ENCODE peak calls at places on chromosomes 12 and 14, in ten cellular contexts. One of them, this sample, is unnamed.

GRCh38 chr12:96652870-96653269 is 163.5 kb downstream of the CFAP54 start:
- DNase-seq in dermis blood vessel endothelial cell: no peak
- DNase-seq in heart left ventricle: no peak
- DNase-seq in amniotic epithelial cell: no peak
- DNase-seq in NCI-H146: no peak
- DNase-seq in brain microvascular endothelial cell: no peak
- DNase-seq in T47D: no peak
- DNase-seq in CD4-positive, alpha-beta T cell: no peak
- DNase-seq in left ventricle myocardium inferior: no peak
- DNase-seq in testis: no peak
- DNase-seq in this sample: no peak

GRCh38 chr14:104390221-104390931 is 189.2 kb upstream of the C14orf180 start:
- DNase-seq in dermis blood vessel endothelial cell: no peak
- DNase-seq in heart left ventricle: peak
- DNase-seq in amniotic epithelial cell: no peak
- DNase-seq in NCI-H146: no peak
- DNase-seq in brain microvascular endothelial cell: no peak
- DNase-seq in T47D: no peak
- DNase-seq in CD4-positive, alpha-beta T cell: no peak
- DNase-seq in left ventricle myocardium inferior: no peak
- DNase-seq in testis: peak
- DNase-seq in this sample: no peak

GRCh38 chr14:50763386-50764007 is 67.5 kb downstream of the NIN start:
- DNase-seq in dermis blood vessel endothelial cell: no peak
- DNase-seq in heart left ventricle: no peak
- DNase-seq in amniotic epithelial cell: peak
- DNase-seq in NCI-H146: no peak
- DNase-seq in brain microvascular endothelial cell: peak
- DNase-seq in T47D: peak
- DNase-seq in CD4-positive, alpha-beta T cell: no peak
- DNase-seq in left ventricle myocardium inferior: no peak
- DNase-seq in testis: no peak
- DNase-seq in this sample: no peak

GRCh38 chr14:24347140-24347539 is 7.3 kb upstream of the RIPK3 start:
- DNase-seq in dermis blood vessel endothelial cell: no peak
- DNase-seq in heart left ventricle: no peak
- DNase-seq in amniotic epithelial cell: no peak
- DNase-seq in NCI-H146: no peak
- DNase-seq in brain microvascular endothelial cell: no peak
- DNase-seq in T47D: no peak
- DNase-seq in CD4-positive, alpha-beta T cell: no peak
- DNase-seq in left ventricle myocardium inferior: no peak
- DNase-seq in testis: no peak
- DNase-seq in this sample: no peak

GRCh38 chr14:30623412-30624131 is 1.5 kb downstream of the SCFD1 start:
- DNase-seq in dermis blood vessel endothelial cell: no peak
- DNase-seq in heart left ventricle: no peak
- DNase-seq in amniotic epithelial cell: no peak
- DNase-seq in NCI-H146: no peak
- DNase-seq in brain microvascular endothelial cell: no peak
- DNase-seq in T47D: no peak
- DNase-seq in CD4-positive, alpha-beta T cell: no peak
- DNase-seq in left ventricle myocardium inferior: no peak
- DNase-seq in testis: no peak
- DNase-seq in this sample: no peak

GRCh38 chr12:26572131-26572530 is 260.9 kb downstream of the ITPR2 start:
- DNase-seq in dermis blood vessel endothelial cell: no peak
- DNase-seq in heart left ventricle: no peak
- DNase-seq in amniotic epithelial cell: peak
- DNase-seq in NCI-H146: no peak
- DNase-seq in brain microvascular endothelial cell: no peak
- DNase-seq in T47D: no peak
- DNase-seq in CD4-positive, alpha-beta T cell: no peak
- DNase-seq in left ventricle myocardium inferior: no peak
- DNase-seq in testis: no peak
- DNase-seq in this sample: no peak

GRCh38 chr12:90953956-90954421 is 987 bp downstream of the CCER1 start:
- DNase-seq in dermis blood vessel endothelial cell: no peak
- DNase-seq in heart left ventricle: no peak
- DNase-seq in amniotic epithelial cell: no peak
- DNase-seq in NCI-H146: no peak
- DNase-seq in brain microvascular endothelial cell: no peak
- DNase-seq in T47D: no peak
- DNase-seq in CD4-positive, alpha-beta T cell: no peak
- DNase-seq in left ventricle myocardium inferior: no peak
- DNase-seq in testis: peak
- DNase-seq in this sample: no peak

GRCh38 chr12:14836336-14837210 is 6.8 kb downstream of the ART4 start:
- DNase-seq in dermis blood vessel endothelial cell: peak
- DNase-seq in heart left ventricle: no peak
- DNase-seq in amniotic epithelial cell: peak
- DNase-seq in NCI-H146: no peak
- DNase-seq in brain microvascular endothelial cell: peak
- DNase-seq in T47D: no peak
- DNase-seq in CD4-positive, alpha-beta T cell: no peak
- DNase-seq in left ventricle myocardium inferior: no peak
- DNase-seq in testis: no peak
- DNase-seq in this sample: peak

GRCh38 chr12:113297621-113298471 is 37.1 kb downstream of the SLC8B1 start:
- DNase-seq in dermis blood vessel endothelial cell: no peak
- DNase-seq in heart left ventricle: no peak
- DNase-seq in amniotic epithelial cell: no peak
- DNase-seq in NCI-H146: no peak
- DNase-seq in brain microvascular endothelial cell: no peak
- DNase-seq in T47D: no peak
- DNase-seq in CD4-positive, alpha-beta T cell: no peak
- DNase-seq in left ventricle myocardium inferior: no peak
- DNase-seq in testis: no peak
- DNase-seq in this sample: no peak

GRCh38 chr12:75783093-75783877 is 248.3 kb downstream of the PHLDA1 start:
- DNase-seq in dermis blood vessel endothelial cell: no peak
- DNase-seq in heart left ventricle: peak
- DNase-seq in amniotic epithelial cell: no peak
- DNase-seq in NCI-H146: no peak
- DNase-seq in brain microvascular endothelial cell: no peak
- DNase-seq in T47D: no peak
- DNase-seq in CD4-positive, alpha-beta T cell: no peak
- DNase-seq in left ventricle myocardium inferior: no peak
- DNase-seq in testis: peak
- DNase-seq in this sample: no peak

GRCh38 chr14:34078117-34078743 is 127.4 kb upstream of the EGLN3 start:
- DNase-seq in dermis blood vessel endothelial cell: no peak
- DNase-seq in heart left ventricle: no peak
- DNase-seq in amniotic epithelial cell: peak
- DNase-seq in NCI-H146: no peak
- DNase-seq in brain microvascular endothelial cell: peak
- DNase-seq in T47D: no peak
- DNase-seq in CD4-positive, alpha-beta T cell: no peak
- DNase-seq in left ventricle myocardium inferior: no peak
- DNase-seq in testis: no peak
- DNase-seq in this sample: no peak

GRCh38 chr12:2335109-2335508 is 282.3 kb downstream of the CACNA1C start:
- DNase-seq in dermis blood vessel endothelial cell: peak
- DNase-seq in heart left ventricle: no peak
- DNase-seq in amniotic epithelial cell: no peak
- DNase-seq in NCI-H146: no peak
- DNase-seq in brain microvascular endothelial cell: no peak
- DNase-seq in T47D: no peak
- DNase-seq in CD4-positive, alpha-beta T cell: no peak
- DNase-seq in left ventricle myocardium inferior: no peak
- DNase-seq in testis: no peak
- DNase-seq in this sample: no peak

GRCh38 chr12:47102406-47102805 is 22.6 kb upstream of the AMIGO2 start:
- DNase-seq in dermis blood vessel endothelial cell: no peak
- DNase-seq in heart left ventricle: no peak
- DNase-seq in amniotic epithelial cell: no peak
- DNase-seq in NCI-H146: no peak
- DNase-seq in brain microvascular endothelial cell: no peak
- DNase-seq in T47D: no peak
- DNase-seq in CD4-positive, alpha-beta T cell: no peak
- DNase-seq in left ventricle myocardium inferior: no peak
- DNase-seq in testis: no peak
- DNase-seq in this sample: no peak

GRCh38 chr12:50617657-50618056 is 112.9 kb downstream of the DIP2B start:
- DNase-seq in dermis blood vessel endothelial cell: no peak
- DNase-seq in heart left ventricle: no peak
- DNase-seq in amniotic epithelial cell: no peak
- DNase-seq in NCI-H146: no peak
- DNase-seq in brain microvascular endothelial cell: no peak
- DNase-seq in T47D: no peak
- DNase-seq in CD4-positive, alpha-beta T cell: no peak
- DNase-seq in left ventricle myocardium inferior: no peak
- DNase-seq in testis: no peak
- DNase-seq in this sample: no peak

GRCh38 chr12:68832504-68832867 is 24.5 kb downstream of the MDM2 start:
- DNase-seq in dermis blood vessel endothelial cell: no peak
- DNase-seq in heart left ventricle: no peak
- DNase-seq in amniotic epithelial cell: no peak
- DNase-seq in NCI-H146: no peak
- DNase-seq in brain microvascular endothelial cell: no peak
- DNase-seq in T47D: no peak
- DNase-seq in CD4-positive, alpha-beta T cell: no peak
- DNase-seq in left ventricle myocardium inferior: no peak
- DNase-seq in testis: no peak
- DNase-seq in this sample: no peak

GRCh38 chr12:109127533-109128242 is 11.3 kb downstream of the ACACB start:
- DNase-seq in dermis blood vessel endothelial cell: no peak
- DNase-seq in heart left ventricle: no peak
- DNase-seq in amniotic epithelial cell: no peak
- DNase-seq in NCI-H146: no peak
- DNase-seq in brain microvascular endothelial cell: no peak
- DNase-seq in T47D: no peak
- DNase-seq in CD4-positive, alpha-beta T cell: no peak
- DNase-seq in left ventricle myocardium inferior: no peak
- DNase-seq in testis: no peak
- DNase-seq in this sample: no peak

GRCh38 chr12:75602111-75602510 is 90.7 kb upstream of the KRR1 start:
- DNase-seq in dermis blood vessel endothelial cell: no peak
- DNase-seq in heart left ventricle: no peak
- DNase-seq in amniotic epithelial cell: no peak
- DNase-seq in NCI-H146: no peak
- DNase-seq in brain microvascular endothelial cell: no peak
- DNase-seq in T47D: no peak
- DNase-seq in CD4-positive, alpha-beta T cell: no peak
- DNase-seq in left ventricle myocardium inferior: no peak
- DNase-seq in testis: no peak
- DNase-seq in this sample: no peak

GRCh38 chr14:97164014-97164413 is 366.8 kb downstream of the VRK1 start:
- DNase-seq in dermis blood vessel endothelial cell: no peak
- DNase-seq in heart left ventricle: no peak
- DNase-seq in amniotic epithelial cell: no peak
- DNase-seq in NCI-H146: no peak
- DNase-seq in brain microvascular endothelial cell: no peak
- DNase-seq in T47D: no peak
- DNase-seq in CD4-positive, alpha-beta T cell: no peak
- DNase-seq in left ventricle myocardium inferior: no peak
- DNase-seq in testis: no peak
- DNase-seq in this sample: no peak